ENCODE peak calls at places on chromosomes 6 and 20, in nine cellular contexts. J is activated naive CD4-positive, alpha-beta T cell treated with Interleukin-2 at 50 U/mL for 16 hours; Z is epithelial cell of esophagus; H is NCI-H82; K is GM23338; Q is stimulated activated CD8-positive, alpha-beta memory T cell treated with anti-CD3 and anti-CD28 coated beads, Interleukin-4, amount 100 ng/mL, for 1 hour; T is iris pigment epithelial cell; C is Calu3; X is NCI-H510A treated with DMSO at 0.1 percent for 48 hours. G is an unnamed sample.
A peak's percentile ranks its signal among the peaks of the same experiment; 100 is the strongest.

GRCh38 chr6:156826290-156826955 is 49.2 kb downstream of the ARID1B start:
- DNase-seq in J (no peak), Z (no peak), H (peak; percentile 21), K (peak; percentile 55), Q (no peak), T (no peak), C (no peak), X (no peak), G (no peak)

GRCh38 chr6:147274012-147274411 is 69.8 kb downstream of the STXBP5 start:
- DNase-seq in J (no peak), Z (no peak), H (no peak), K (no peak), Q (no peak), T (no peak), C (no peak), X (no peak), G (no peak)

GRCh38 chr20:24977797-24978196 is 14.8 kb downstream of the APMAP start:
- DNase-seq in J (no peak), Z (no peak), H (no peak), K (no peak), Q (no peak), T (no peak), C (no peak), X (no peak), G (no peak)

GRCh38 chr20:58892126-58892931 is 39.8 kb downstream of the GNAS start:
- DNase-seq in J (peak; percentile 72), Z (peak; percentile 54), H (peak; percentile 93), K (peak; percentile 78), Q (peak; percentile 53), T (peak; percentile 55), C (peak; percentile 87), X (peak; percentile 18), G (peak; percentile 94)

GRCh38 chr6:163710552-163710951 is 296.0 kb downstream of the QKI start:
- DNase-seq in J (no peak), Z (no peak), H (no peak), K (no peak), Q (no peak), T (no peak), C (no peak), X (no peak), G (no peak)

GRCh38 chr20:8724884-8725283 is 344.0 kb upstream of the PLCB4 start:
- DNase-seq in J (no peak), Z (no peak), H (no peak), K (no peak), Q (no peak), T (no peak), C (no peak), X (no peak), G (no peak)

GRCh38 chr20:47318596-47319516 is 37.6 kb downstream of the ZMYND8 start:
- DNase-seq in J (no peak), Z (peak; percentile 70), H (no peak), K (peak; percentile 83), Q (no peak), T (peak; percentile 65), C (peak; percentile 74), X (peak; percentile 61), G (peak; percentile 94)

GRCh38 chr6:121247386-121247785 is 86.9 kb downstream of the TBC1D32 start:
- DNase-seq in J (no peak), Z (no peak), H (no peak), K (no peak), Q (no peak), T (peak; percentile 86), C (no peak), X (no peak), G (no peak)

GRCh38 chr6:124567401-124567800 is 394.8 kb upstream of the RNF217 start:
- DNase-seq in J (no peak), Z (no peak), H (no peak), K (no peak), Q (no peak), T (no peak), C (no peak), X (no peak), G (no peak)

GRCh38 chr6:100237881-100238280 is 226.8 kb downstream of the SIM1 start:
- DNase-seq in J (no peak), Z (no peak), H (no peak), K (no peak), Q (no peak), T (peak; percentile 22), C (no peak), X (no peak), G (no peak)

GRCh38 chr6:20326422-20326728 is 75.3 kb upstream of the E2F3 start:
- DNase-seq in J (no peak), Z (no peak), H (no peak), K (no peak), Q (no peak), T (no peak), C (no peak), X (no peak), G (no peak)

GRCh38 chr20:1388706-1389483 is 4.0 kb downstream of the FKBP1A start:
- DNase-seq in J (no peak), Z (no peak), H (no peak), K (no peak), Q (no peak), T (no peak), C (no peak), X (no peak), G (no peak)

GRCh38 chr20:3226864-3227263 is 12.1 kb downstream of the SLC4A11 start:
- DNase-seq in J (no peak), Z (no peak), H (no peak), K (no peak), Q (no peak), T (no peak), C (no peak), X (no peak), G (no peak)

GRCh38 chr6:37372116-37372515 is 18.3 kb downstream of the RNF8 start:
- DNase-seq in J (no peak), Z (peak; percentile 31), H (no peak), K (no peak), Q (no peak), T (peak; percentile 78), C (no peak), X (no peak), G (no peak)

GRCh38 chr6:169959129-169960002 is 207.9 kb downstream of the ERMARD start:
- DNase-seq in J (peak; percentile 36), Z (peak; percentile 65), H (peak; percentile 77), K (peak; percentile 32), Q (peak; percentile 33), T (no peak), C (no peak), X (peak; percentile 84), G (peak; percentile 87)

GRCh38 chr6:148612043-148612442 is 134.8 kb upstream of the UST start:
- DNase-seq in J (no peak), Z (no peak), H (no peak), K (no peak), Q (no peak), T (no peak), C (no peak), X (no peak), G (no peak)

GRCh38 chr20:43961541-43962471 is 47.2 kb downstream of the TOX2 start:
- DNase-seq in J (no peak), Z (no peak), H (no peak), K (peak; percentile 50), Q (no peak), T (no peak), C (no peak), X (no peak), G (no peak)

GRCh38 chr6:9697263-9697931 is 717.5 kb downstream of the TFAP2A start:
- DNase-seq in J (no peak), Z (no peak), H (no peak), K (no peak), Q (no peak), T (no peak), C (no peak), X (no peak), G (no peak)

GRCh38 chr6:108621117-108621516 is 60.4 kb downstream of the FOXO3 start:
- DNase-seq in J (no peak), Z (peak; percentile 83), H (peak; percentile 21), K (no peak), Q (no peak), T (peak; percentile 92), C (no peak), X (no peak), G (peak; percentile 71)

GRCh38 chr6:44286285-44286565 is 16.0 kb downstream of the TMEM151B start:
- DNase-seq in J (no peak), Z (no peak), H (no peak), K (no peak), Q (no peak), T (no peak), C (no peak), X (no peak), G (peak; percentile 49)

GRCh38 chr6:71127374-71127773 is 161.2 kb upstream of the OGFRL1 start:
- DNase-seq in J (no peak), Z (no peak), H (no peak), K (no peak), Q (no peak), T (peak; percentile 13), C (no peak), X (no peak), G (no peak)

GRCh38 chr20:711526-711925 is 35.9 kb upstream of the SCRT2 start:
- DNase-seq in J (no peak), Z (no peak), H (no peak), K (no peak), Q (no peak), T (no peak), C (no peak), X (no peak), G (no peak)

GRCh38 chr6:113439861-113440260 is 417.3 kb upstream of the MARCKS start:
- DNase-seq in J (no peak), Z (no peak), H (no peak), K (no peak), Q (no peak), T (no peak), C (no peak), X (no peak), G (no peak)

GRCh38 chr6:117478853-117479231 is 3.6 kb upstream of the DCBLD1 start:
- DNase-seq in J (no peak), Z (no peak), H (no peak), K (no peak), Q (no peak), T (no peak), C (no peak), X (no peak), G (no peak)

GRCh38 chr20:48459729-48460395 is 367.9 kb downstream of the PREX1 start:
- DNase-seq in J (no peak), Z (no peak), H (no peak), K (no peak), Q (no peak), T (no peak), C (no peak), X (no peak), G (no peak)

GRCh38 chr6:20438462-20439070 is 36.9 kb downstream of the E2F3 start:
- DNase-seq in J (no peak), Z (no peak), H (no peak), K (no peak), Q (no peak), T (no peak), C (no peak), X (no peak), G (no peak)

GRCh38 chr6:126054258-126054702 is 67.9 kb downstream of the TRMT11 start:
- DNase-seq in J (no peak), Z (no peak), H (no peak), K (no peak), Q (no peak), T (peak; percentile 63), C (no peak), X (no peak), G (no peak)

GRCh38 chr6:75528423-75528822 is 34.8 kb upstream of the FILIP1 start:
- DNase-seq in J (no peak), Z (peak; percentile 3), H (no peak), K (peak; percentile 11), Q (no peak), T (peak; percentile 26), C (no peak), X (no peak), G (no peak)

GRCh38 chr6:128158496-128158895 is 257.6 kb upstream of the THEMIS start:
- DNase-seq in J (no peak), Z (no peak), H (no peak), K (no peak), Q (no peak), T (peak; percentile 79), C (no peak), X (no peak), G (no peak)

GRCh38 chr20:6140947-6141346 is 18.1 kb upstream of the FERMT1 start:
- DNase-seq in J (no peak), Z (no peak), H (peak; percentile 42), K (peak; percentile 52), Q (no peak), T (no peak), C (peak; percentile 3), X (no peak), G (no peak)

GRCh38 chr6:170455335-170455979 is 97.7 kb downstream of the PSMB1 start:
- DNase-seq in J (no peak), Z (no peak), H (no peak), K (no peak), Q (no peak), T (no peak), C (no peak), X (no peak), G (no peak)

G was measured in kidney.